ENCODE peak calls at places on chromosome 19, in ten cellular contexts. Y, S, N, G, J, W, U, Q, R and O are unnamed samples.

GRCh38 chr19:12208221-12208620 is 45.3 kb downstream of the ZNF136 start:
- DNase-seq in N (no peak), S (no peak), Y (no peak), R (no peak), U (no peak), Q (no peak), G (no peak), J (no peak), W (no peak), O (no peak)

GRCh38 chr19:11168568-11168967 is 13.0 kb upstream of the SPC24 start:
- DNase-seq in R (peak; percentile 93), N (no peak), Q (no peak), U (peak; percentile 98), Y (no peak), G (peak; percentile 97), S (peak; percentile 99), J (no peak), W (no peak), O (no peak)

GRCh38 chr19:37654525-37654832 is 786 bp downstream of the ZFP30 start:
- DNase-seq in S (peak; percentile 19), Q (no peak), W (no peak), U (peak; percentile 48), J (no peak), N (no peak), R (peak; percentile 40), G (peak; percentile 56), Y (no peak), O (peak; percentile 78)

GRCh38 chr19:19465436-19466070 is 49.8 kb downstream of the TSSK6 start:
- DNase-seq in N (no peak), U (no peak), S (no peak), G (no peak), W (no peak), J (no peak), Q (no peak), R (no peak), Y (no peak), O (no peak)

GRCh38 chr19:38617283-38617763 is 430 bp downstream of the MAP4K1 start:
- DNase-seq in U (no peak), G (no peak), Y (no peak), Q (no peak), S (no peak), N (no peak), W (peak; percentile 7), R (no peak), J (no peak), O (peak; percentile 91)

GRCh38 chr19:46295401-46296308 is 1.2 kb upstream of the HIF3A start:
- DNase-seq in J (no peak), Q (no peak), Y (no peak), N (no peak), U (no peak), W (no peak), S (no peak), G (no peak), R (no peak), O (no peak)

GRCh38 chr19:47729468-47729798 is 15.9 kb upstream of the NOP53 start:
- DNase-seq in G (peak; percentile 90), U (peak; percentile 72), N (peak; percentile 96), Y (no peak), J (peak; percentile 80), S (peak; percentile 89), W (no peak), R (peak; percentile 84), Q (peak; percentile 87), O (no peak)

GRCh38 chr19:19747357-19748220 is 14.7 kb upstream of the ZNF14 start:
- DNase-seq in J (no peak), S (no peak), N (no peak), Y (no peak), W (no peak), U (no peak), G (no peak), R (no peak), Q (no peak), O (no peak)

GRCh38 chr19:44212250-44212864 is at the start of gene ZNF227:
- DNase-seq in R (peak; percentile 98), Y (peak; percentile 88), S (peak; percentile 92), G (peak; percentile 97), Q (peak; percentile 94), N (peak; percentile 99), U (peak; percentile 97), W (peak; percentile 76), J (peak; percentile 75), O (peak; percentile 93)

GRCh38 chr19:29289020-29289419 is 76.1 kb upstream of the UQCRFS1 start:
- DNase-seq in Y (no peak), N (no peak), U (no peak), W (no peak), J (no peak), S (no peak), G (no peak), R (no peak), Q (no peak), O (no peak)

GRCh38 chr19:55720801-55721200 is 17.4 kb downstream of the NLRP9 start:
- DNase-seq in S (no peak), N (no peak), Q (no peak), R (no peak), G (no peak), Y (no peak), J (no peak), W (no peak), U (no peak), O (no peak)

DNA sequence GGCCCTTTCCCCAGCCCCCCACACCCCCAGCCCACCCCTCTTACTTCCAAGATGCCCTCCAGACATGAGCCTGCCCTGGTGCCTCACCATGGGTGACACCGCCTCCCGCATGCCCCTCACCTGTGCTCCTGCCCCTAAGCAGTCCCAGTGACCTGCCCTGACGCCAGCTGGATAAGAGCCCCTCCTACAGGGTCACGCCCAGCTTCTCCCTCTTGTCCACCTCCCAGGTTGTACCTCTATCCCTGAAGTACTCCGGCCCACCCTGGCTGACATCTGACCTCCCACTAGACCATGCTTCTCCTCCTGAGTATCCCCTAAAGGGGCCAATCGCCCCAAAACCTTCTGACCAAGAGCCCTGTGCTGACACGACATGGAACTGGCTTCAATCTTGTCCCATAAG is 51.3 kb downstream of the COLGALT1 start:
- DNase-seq in G (no peak), J (peak; percentile 33), W (no peak), S (no peak), U (no peak), R (no peak), N (peak; percentile 50), Q (no peak), Y (no peak), O (no peak)
- H3K4me2 ChIP-seq in G (no peak overlapping the region), J (peak overlapping the region; percentile 88), W (no peak overlapping the region), S (peak overlapping the region; percentile 62), U (no peak overlapping the region), R (no peak overlapping the region), N (no peak overlapping the region), Q (peak overlapping the region; percentile 79), Y (peak overlapping the region; percentile 27), O (peak overlapping the region; percentile 38)

DNA sequence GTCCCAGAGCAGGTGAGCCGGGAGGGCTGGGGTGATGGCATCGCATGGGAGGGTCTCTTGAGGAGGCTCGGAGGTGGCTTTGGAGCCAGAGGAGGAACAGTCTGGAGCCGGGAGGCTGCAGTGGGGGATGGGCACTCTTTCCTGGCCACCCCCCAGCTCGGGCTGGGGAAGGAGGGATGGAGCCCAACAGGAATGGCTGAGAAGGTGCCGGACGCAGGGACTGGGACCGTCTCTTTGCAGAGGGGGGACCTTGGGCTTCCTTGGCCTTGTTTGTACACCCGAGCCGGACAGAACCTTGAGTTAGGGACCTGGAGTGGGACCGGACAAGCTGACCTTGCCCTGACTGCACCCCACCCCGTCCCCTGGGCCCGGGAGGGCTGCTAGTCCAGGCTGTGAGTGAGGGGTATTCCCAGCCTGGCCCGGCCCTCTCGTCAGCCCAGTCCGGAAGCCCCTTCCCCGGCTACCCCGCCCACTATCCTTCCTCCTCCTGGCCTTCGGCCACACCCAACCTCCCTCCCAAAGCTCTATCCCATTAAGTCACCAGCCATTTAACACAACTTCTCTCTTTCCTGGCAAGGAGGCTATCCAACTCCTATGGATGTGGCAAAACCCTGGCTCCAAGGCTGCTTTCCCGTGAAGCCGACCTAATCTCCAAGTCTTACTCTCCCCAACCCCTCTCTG is 863 bp upstream of the TBXA2R start:
- DNase-seq in J (peak; percentile 64), Q (no peak), W (no peak), N (peak; percentile 87), R (no peak), Y (no peak), U (peak; percentile 41), G (peak; percentile 44), S (peak; percentile 46), O (no peak)
- H3K4me2 ChIP-seq in J (peak overlapping the region; percentile 91), Q (peak overlapping the region; percentile 82), W (no peak overlapping the region), N (peak overlapping the region; percentile 84), R (peak overlapping the region; percentile 79), Y (peak overlapping the region; percentile 83), U (peak overlapping the region; percentile 63), G (peak overlapping the region; percentile 68), S (peak overlapping the region; percentile 88), O (no peak overlapping the region)

GRCh38 chr19:2186071-2186846 is 22.5 kb downstream of the DOT1L start:
- DNase-seq in W (no peak), G (peak; percentile 98), N (peak; percentile 54), U (peak; percentile 84), R (peak; percentile 96), Q (peak; percentile 85), Y (no peak), J (no peak), S (no peak), O (no peak)

GRCh38 chr19:2185734-2186070 is 22.0 kb downstream of the DOT1L start:
- DNase-seq in Q (no peak), R (no peak), S (no peak), W (no peak), U (no peak), G (no peak), J (no peak), N (no peak), Y (no peak), O (no peak)

GRCh38 chr19:2184422-2185012 is 20.8 kb downstream of the DOT1L start:
- DNase-seq in Y (no peak), J (no peak), Q (no peak), U (no peak), N (no peak), S (no peak), R (no peak), G (no peak), W (no peak), O (no peak)

GRCh38 chr19:2188708-2189385 is 25.1 kb downstream of the DOT1L start:
- DNase-seq in S (no peak), R (peak; percentile 43), G (peak; percentile 88), Y (no peak), N (no peak), J (no peak), W (no peak), U (no peak), Q (no peak), O (no peak)

DNA sequence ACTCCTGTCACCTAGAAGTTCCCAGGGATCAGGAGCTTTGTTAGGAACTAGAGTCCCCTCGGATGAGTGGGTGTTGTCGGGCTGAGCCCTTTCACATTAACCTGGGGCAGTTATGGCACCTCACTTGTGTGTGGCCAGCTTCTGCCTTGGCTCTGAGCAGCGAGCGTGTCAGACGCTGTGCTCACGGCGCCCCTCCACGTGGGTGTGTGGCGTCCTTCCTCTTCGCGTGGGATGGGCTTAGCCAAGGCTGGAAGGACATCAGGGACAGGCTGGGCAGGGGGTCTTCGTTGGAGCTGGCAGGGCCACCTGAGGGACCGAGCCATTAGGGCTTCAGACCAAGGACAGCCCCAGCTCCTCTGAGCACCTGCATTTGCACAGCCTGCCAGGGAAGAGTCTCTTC is 23.4 kb downstream of the DOT1L start:
- DNase-seq in G (no peak), W (no peak), Q (no peak), Y (no peak), R (no peak), U (no peak), J (no peak), N (no peak), S (no peak), O (no peak)
- H3K4me2 ChIP-seq in G (no peak overlapping the region), W (no peak overlapping the region), Q (peak overlapping the region; percentile 63), Y (no peak overlapping the region), R (no peak overlapping the region), U (no peak overlapping the region), J (no peak overlapping the region), N (no peak overlapping the region), S (no peak overlapping the region), O (no peak overlapping the region)

GRCh38 chr19:41411094-41411493 is 13.5 kb downstream of the BCKDHA start:
- DNase-seq in W (no peak), N (no peak), S (no peak), G (no peak), Y (no peak), Q (no peak), R (no peak), J (no peak), U (no peak), O (no peak)
- H3K4me2 ChIP-seq in W (no peak overlapping the region), N (no peak overlapping the region), S (no peak overlapping the region), G (no peak overlapping the region), Y (no peak overlapping the region), Q (no peak overlapping the region), R (no peak overlapping the region), J (no peak overlapping the region), U (no peak overlapping the region), O (no peak overlapping the region)